ENCODE peak calls at places on chromosome 13, in six cellular contexts. One of them, this sample, is unnamed.

GRCh38 chr13:46598820-46599180 is 45.8 kb downstream of the LRCH1 start:
- DNase-seq in stomach: no peak
- DNase-seq in esophagus muscularis mucosa: no peak
- DNase-seq in H1: no peak
- DNase-seq in tibial nerve: no peak
- DNase-seq in transverse colon: no peak
- DNase-seq in this sample: no peak

GRCh38 chr13:113862766-113863510 is 938 bp downstream of the GAS6 start:
- DNase-seq in stomach: peak
- DNase-seq in esophagus muscularis mucosa: no peak
- DNase-seq in H1: peak
- DNase-seq in tibial nerve: no peak
- DNase-seq in transverse colon: peak
- DNase-seq in this sample: peak

GRCh38 chr13:27128825-27129627 is 42.6 kb downstream of the USP12 start:
- DNase-seq in stomach: no peak
- DNase-seq in esophagus muscularis mucosa: no peak
- DNase-seq in H1: no peak
- DNase-seq in tibial nerve: no peak
- DNase-seq in transverse colon: no peak
- DNase-seq in this sample: no peak

GRCh38 chr13:101925731-101926130 is 473.3 kb downstream of the ITGBL1 start:
- DNase-seq in stomach: no peak
- DNase-seq in esophagus muscularis mucosa: no peak
- DNase-seq in H1: no peak
- DNase-seq in tibial nerve: no peak
- DNase-seq in transverse colon: no peak
- DNase-seq in this sample: no peak

GRCh38 chr13:71320452-71320851 is 546.6 kb downstream of the DACH1 start:
- DNase-seq in stomach: no peak
- DNase-seq in esophagus muscularis mucosa: no peak
- DNase-seq in H1: peak
- DNase-seq in tibial nerve: no peak
- DNase-seq in transverse colon: no peak
- DNase-seq in this sample: no peak

GRCh38 chr13:98265669-98266551 is 88.8 kb upstream of the RNF113B start:
- DNase-seq in stomach: peak
- DNase-seq in esophagus muscularis mucosa: no peak
- DNase-seq in H1: no peak
- DNase-seq in tibial nerve: peak
- DNase-seq in transverse colon: peak
- DNase-seq in this sample: no peak

GRCh38 chr13:86758116-86758515 is 913.1 kb upstream of the SLITRK5 start:
- DNase-seq in stomach: no peak
- DNase-seq in esophagus muscularis mucosa: no peak
- DNase-seq in H1: no peak
- DNase-seq in tibial nerve: no peak
- DNase-seq in transverse colon: no peak
- DNase-seq in this sample: no peak

GRCh38 chr13:101144808-101145419 is 271.4 kb downstream of the NALCN start:
- DNase-seq in stomach: no peak
- DNase-seq in esophagus muscularis mucosa: no peak
- DNase-seq in H1: no peak
- DNase-seq in tibial nerve: no peak
- DNase-seq in transverse colon: no peak
- DNase-seq in this sample: peak

GRCh38 chr13:110319774-110320509 is 12.9 kb downstream of the COL4A2 start:
- DNase-seq in stomach: no peak
- DNase-seq in esophagus muscularis mucosa: no peak
- DNase-seq in H1: no peak
- DNase-seq in tibial nerve: no peak
- DNase-seq in transverse colon: no peak
- DNase-seq in this sample: no peak

GRCh38 chr13:108769213-108770070 is 140.0 kb downstream of the MYO16 start:
- DNase-seq in stomach: no peak
- DNase-seq in esophagus muscularis mucosa: no peak
- DNase-seq in H1: no peak
- DNase-seq in tibial nerve: no peak
- DNase-seq in transverse colon: no peak
- DNase-seq in this sample: no peak

GRCh38 chr13:34863360-34864135 is 78.5 kb upstream of the NBEA start:
- DNase-seq in stomach: no peak
- DNase-seq in esophagus muscularis mucosa: no peak
- DNase-seq in H1: no peak
- DNase-seq in tibial nerve: no peak
- DNase-seq in transverse colon: no peak
- DNase-seq in this sample: no peak

GRCh38 chr13:113005076-113005865 is 36.3 kb downstream of the MCF2L start:
- DNase-seq in stomach: no peak
- DNase-seq in esophagus muscularis mucosa: no peak
- DNase-seq in H1: no peak
- DNase-seq in tibial nerve: no peak
- DNase-seq in transverse colon: no peak
- DNase-seq in this sample: no peak

GRCh38 chr13:49357694-49358093 is 86.2 kb downstream of the CAB39L start:
- DNase-seq in stomach: no peak
- DNase-seq in esophagus muscularis mucosa: no peak
- DNase-seq in H1: no peak
- DNase-seq in tibial nerve: no peak
- DNase-seq in transverse colon: no peak
- DNase-seq in this sample: no peak

GRCh38 chr13:38002596-38002995 is 133.0 kb upstream of the TRPC4 start:
- DNase-seq in stomach: no peak
- DNase-seq in esophagus muscularis mucosa: no peak
- DNase-seq in H1: no peak
- DNase-seq in tibial nerve: no peak
- DNase-seq in transverse colon: no peak
- DNase-seq in this sample: no peak

GRCh38 chr13:112545866-112546265 is 42.1 kb downstream of the TUBGCP3 start:
- DNase-seq in stomach: no peak
- DNase-seq in esophagus muscularis mucosa: no peak
- DNase-seq in H1: no peak
- DNase-seq in tibial nerve: no peak
- DNase-seq in transverse colon: no peak
- DNase-seq in this sample: no peak

GRCh38 chr13:80499536-80500280 is 158.8 kb upstream of the SPRY2 start:
- DNase-seq in stomach: no peak
- DNase-seq in esophagus muscularis mucosa: no peak
- DNase-seq in H1: no peak
- DNase-seq in tibial nerve: no peak
- DNase-seq in transverse colon: no peak
- DNase-seq in this sample: no peak

GRCh38 chr13:19596960-19597361 is 35.6 kb upstream of the TPTE2 start:
- DNase-seq in stomach: no peak
- DNase-seq in esophagus muscularis mucosa: no peak
- DNase-seq in H1: no peak
- DNase-seq in tibial nerve: no peak
- DNase-seq in transverse colon: no peak
- DNase-seq in this sample: no peak

GRCh38 chr13:105184221-105184620 is 1351.2 kb downstream of the EFNB2 start:
- DNase-seq in stomach: no peak
- DNase-seq in esophagus muscularis mucosa: no peak
- DNase-seq in H1: no peak
- DNase-seq in tibial nerve: no peak
- DNase-seq in transverse colon: no peak
- DNase-seq in this sample: no peak

GRCh38 chr13:52348983-52349780 is 56.8 kb downstream of the THSD1 start:
- DNase-seq in stomach: no peak
- DNase-seq in esophagus muscularis mucosa: no peak
- DNase-seq in H1: no peak
- DNase-seq in tibial nerve: no peak
- DNase-seq in transverse colon: no peak
- DNase-seq in this sample: no peak

GRCh38 chr13:29438772-29439171 is 156.7 kb downstream of the SLC7A1 start:
- DNase-seq in stomach: no peak
- DNase-seq in esophagus muscularis mucosa: no peak
- DNase-seq in H1: no peak
- DNase-seq in tibial nerve: no peak
- DNase-seq in transverse colon: no peak
- DNase-seq in this sample: no peak

GRCh38 chr13:88979465-88980180 is 1308.5 kb downstream of the SLITRK5 start:
- DNase-seq in stomach: no peak
- DNase-seq in esophagus muscularis mucosa: no peak
- DNase-seq in H1: no peak
- DNase-seq in tibial nerve: no peak
- DNase-seq in transverse colon: no peak
- DNase-seq in this sample: peak

GRCh38 chr13:49026851-49027250 is 51.1 kb downstream of the FNDC3A start:
- DNase-seq in stomach: no peak
- DNase-seq in esophagus muscularis mucosa: no peak
- DNase-seq in H1: no peak
- DNase-seq in tibial nerve: no peak
- DNase-seq in transverse colon: no peak
- DNase-seq in this sample: no peak

GRCh38 chr13:49308104-49308875 is 60.6 kb downstream of the CDADC1 start:
- DNase-seq in stomach: peak
- DNase-seq in esophagus muscularis mucosa: no peak
- DNase-seq in H1: no peak
- DNase-seq in tibial nerve: peak
- DNase-seq in transverse colon: peak
- DNase-seq in this sample: no peak

GRCh38 chr13:22915442-22916082 is 265.2 kb upstream of the SGCG start:
- DNase-seq in stomach: peak
- DNase-seq in esophagus muscularis mucosa: no peak
- DNase-seq in H1: peak
- DNase-seq in tibial nerve: no peak
- DNase-seq in transverse colon: peak
- DNase-seq in this sample: peak

GRCh38 chr13:98957731-98958442 is 20.0 kb downstream of the DOCK9 start:
- DNase-seq in stomach: no peak
- DNase-seq in esophagus muscularis mucosa: no peak
- DNase-seq in H1: peak
- DNase-seq in tibial nerve: no peak
- DNase-seq in transverse colon: no peak
- DNase-seq in this sample: no peak

GRCh38 chr13:114017966-114018365 is 44.1 kb upstream of the C13orf46 start:
- DNase-seq in stomach: no peak
- DNase-seq in esophagus muscularis mucosa: no peak
- DNase-seq in H1: no peak
- DNase-seq in tibial nerve: no peak
- DNase-seq in transverse colon: no peak
- DNase-seq in this sample: no peak

GRCh38 chr13:28494861-28495585 is at the start of gene FLT1:
- DNase-seq in stomach: peak
- DNase-seq in esophagus muscularis mucosa: no peak
- DNase-seq in H1: peak
- DNase-seq in tibial nerve: no peak
- DNase-seq in transverse colon: no peak
- DNase-seq in this sample: peak

GRCh38 chr13:33678906-33679657 is 138.9 kb upstream of the RFC3 start:
- DNase-seq in stomach: peak
- DNase-seq in esophagus muscularis mucosa: no peak
- DNase-seq in H1: no peak
- DNase-seq in tibial nerve: peak
- DNase-seq in transverse colon: peak
- DNase-seq in this sample: no peak
- TF ChIP-seq EP300 in stomach: no peak
- TF ChIP-seq EP300 in esophagus muscularis mucosa: no peak
- TF ChIP-seq EP300 in H1: no peak
- TF ChIP-seq EP300 in tibial nerve: peak
- TF ChIP-seq EP300 in transverse colon: no peak
- TF ChIP-seq EP300 in this sample: no peak

GRCh38 chr13:30576528-30576927 is 41.2 kb upstream of the USPL1 start:
- DNase-seq in stomach: no peak
- DNase-seq in esophagus muscularis mucosa: no peak
- DNase-seq in H1: no peak
- DNase-seq in tibial nerve: no peak
- DNase-seq in transverse colon: peak
- DNase-seq in this sample: no peak

GRCh38 chr13:30572859-30573275 is 44.9 kb upstream of the USPL1 start:
- DNase-seq in stomach: no peak
- DNase-seq in esophagus muscularis mucosa: no peak
- DNase-seq in H1: no peak
- DNase-seq in tibial nerve: no peak
- DNase-seq in transverse colon: no peak
- DNase-seq in this sample: peak

GRCh38 chr13:30580852-30581502 is 36.7 kb upstream of the USPL1 start:
- DNase-seq in stomach: no peak
- DNase-seq in esophagus muscularis mucosa: no peak
- DNase-seq in H1: no peak
- DNase-seq in tibial nerve: no peak
- DNase-seq in transverse colon: no peak
- DNase-seq in this sample: no peak

GRCh38 chr13:30581582-30581981 is 36.1 kb upstream of the USPL1 start:
- DNase-seq in stomach: no peak
- DNase-seq in esophagus muscularis mucosa: no peak
- DNase-seq in H1: no peak
- DNase-seq in tibial nerve: no peak
- DNase-seq in transverse colon: no peak
- DNase-seq in this sample: no peak

GRCh38 chr13:30577381-30577780 is 40.3 kb upstream of the USPL1 start:
- DNase-seq in stomach: no peak
- DNase-seq in esophagus muscularis mucosa: no peak
- DNase-seq in H1: no peak
- DNase-seq in tibial nerve: no peak
- DNase-seq in transverse colon: peak
- DNase-seq in this sample: no peak
- TF ChIP-seq EP300 in stomach: no peak
- TF ChIP-seq EP300 in esophagus muscularis mucosa: no peak
- TF ChIP-seq EP300 in H1: no peak
- TF ChIP-seq EP300 in tibial nerve: no peak
- TF ChIP-seq EP300 in transverse colon: no peak
- TF ChIP-seq EP300 in this sample: no peak

GRCh38 chr13:20801704-20802103 is 27.9 kb upstream of the EEF1AKMT1 start:
- DNase-seq in stomach: no peak
- DNase-seq in esophagus muscularis mucosa: no peak
- DNase-seq in H1: no peak
- DNase-seq in tibial nerve: no peak
- DNase-seq in transverse colon: no peak
- DNase-seq in this sample: no peak
- TF ChIP-seq EP300 in stomach: no peak
- TF ChIP-seq EP300 in esophagus muscularis mucosa: no peak
- TF ChIP-seq EP300 in H1: no peak
- TF ChIP-seq EP300 in tibial nerve: no peak
- TF ChIP-seq EP300 in transverse colon: no peak
- TF ChIP-seq EP300 in this sample: no peak

GRCh38 chr13:78183737-78184136 is 265.1 kb upstream of the EDNRB start:
- DNase-seq in stomach: no peak
- DNase-seq in esophagus muscularis mucosa: no peak
- DNase-seq in H1: no peak
- DNase-seq in tibial nerve: no peak
- DNase-seq in transverse colon: no peak
- DNase-seq in this sample: no peak

GRCh38 chr13:78187781-78188180 is 269.1 kb upstream of the EDNRB start:
- DNase-seq in stomach: no peak
- DNase-seq in esophagus muscularis mucosa: no peak
- DNase-seq in H1: no peak
- DNase-seq in tibial nerve: no peak
- DNase-seq in transverse colon: no peak
- DNase-seq in this sample: no peak

GRCh38 chr13:78182813-78183212 is 264.2 kb upstream of the EDNRB start:
- DNase-seq in stomach: no peak
- DNase-seq in esophagus muscularis mucosa: no peak
- DNase-seq in H1: no peak
- DNase-seq in tibial nerve: no peak
- DNase-seq in transverse colon: no peak
- DNase-seq in this sample: no peak

GRCh38 chr13:78190296-78190695 is 271.7 kb upstream of the EDNRB start:
- DNase-seq in stomach: no peak
- DNase-seq in esophagus muscularis mucosa: no peak
- DNase-seq in H1: no peak
- DNase-seq in tibial nerve: no peak
- DNase-seq in transverse colon: no peak
- DNase-seq in this sample: no peak

GRCh38 chr13:78185700-78186099 is 267.1 kb upstream of the EDNRB start:
- DNase-seq in stomach: no peak
- DNase-seq in esophagus muscularis mucosa: no peak
- DNase-seq in H1: no peak
- DNase-seq in tibial nerve: no peak
- DNase-seq in transverse colon: no peak
- DNase-seq in this sample: no peak
- TF ChIP-seq EP300 in stomach: no peak
- TF ChIP-seq EP300 in esophagus muscularis mucosa: no peak
- TF ChIP-seq EP300 in H1: no peak
- TF ChIP-seq EP300 in tibial nerve: no peak
- TF ChIP-seq EP300 in transverse colon: no peak
- TF ChIP-seq EP300 in this sample: no peak